ENCODE peak calls at places on chromosomes 7 and 10, in four cellular contexts. C is BJ, S is astrocyte of the spinal cord, V is dorsolateral prefrontal cortex. U is an unnamed sample.

GRCh38 chr7:114952296-114952695 is 30.4 kb downstream of the MDFIC start:
- DNase-seq in C (no peak), V (no peak), S (no peak), U (no peak)

GRCh38 chr7:130069978-130070899 is at the start of gene KLHDC10:
- DNase-seq in C (peak; percentile 93), S (peak; percentile 99), V (peak; percentile 98), U (peak; percentile 98)

GRCh38 chr10:96448021-96448457 is 65.7 kb downstream of the TLL2 start:
- DNase-seq in V (no peak), C (no peak), S (peak; percentile 27), U (no peak)

GRCh38 chr7:30920584-30921539 is 9.2 kb downstream of the AQP1 start:
- DNase-seq in V (no peak), C (no peak), S (peak; percentile 50), U (peak; percentile 44)

GRCh38 chr10:88041243-88042161 is 178.1 kb downstream of the PTEN start:
- DNase-seq in V (no peak), S (no peak), C (no peak), U (peak; percentile 6)

GRCh38 chr10:98012654-98013053 is 17.8 kb downstream of the CRTAC1 start:
- DNase-seq in C (no peak), S (no peak), V (no peak), U (no peak)

GRCh38 chr7:124328774-124329173 is 295.9 kb upstream of the TMEM229A start:
- DNase-seq in C (no peak), V (no peak), S (no peak), U (no peak)

GRCh38 chr7:111765936-111766643 is 203.8 kb upstream of the IMMP2L start:
- DNase-seq in C (no peak), S (peak; percentile 76), V (no peak), U (no peak)

GRCh38 chr10:110704070-110704469 is 59.9 kb downstream of the RBM20 start:
- DNase-seq in C (no peak), S (no peak), V (no peak), U (no peak)

GRCh38 chr10:111083222-111084095 is 6.6 kb downstream of the ADRA2A start:
- DNase-seq in C (no peak), V (no peak), S (no peak), U (no peak)

GRCh38 chr10:3393958-3394357 is 221.4 kb upstream of the PITRM1 start:
- DNase-seq in V (no peak), C (no peak), S (no peak), U (no peak)

GRCh38 chr7:4738711-4739527 is 36.5 kb upstream of the AP5Z1 start:
- DNase-seq in V (peak; percentile 30), C (no peak), S (peak; percentile 95), U (peak; percentile 75)

GRCh38 chr10:101137271-101137670 is 6.2 kb downstream of the TLX1 start:
- DNase-seq in C (no peak), S (no peak), V (no peak), U (no peak)

GRCh38 chr7:45682836-45683555 is 108.8 kb downstream of the ADCY1 start:
- DNase-seq in C (no peak), S (no peak), V (peak; percentile 63), U (no peak)

GRCh38 chr7:90167361-90167760 is 13.1 kb downstream of the STEAP1 start:
- DNase-seq in V (no peak), S (no peak), C (no peak), U (no peak)

GRCh38 chr10:77702166-77702565 is 64.6 kb upstream of the KCNMA1 start:
- DNase-seq in V (peak; percentile 58), C (peak; percentile 30), S (peak; percentile 92), U (peak; percentile 49)

GRCh38 chr10:97468162-97468561 is 22.2 kb downstream of the ZDHHC16 start:
- DNase-seq in V (no peak), S (no peak), C (no peak), U (no peak)

GRCh38 chr7:75695036-75695435 is 43.7 kb downstream of the HIP1 start:
- DNase-seq in C (no peak), S (no peak), V (no peak), U (no peak)

GRCh38 chr10:37675449-37675848 is 182.0 kb downstream of the ZNF248 start:
- DNase-seq in S (no peak), V (no peak), C (no peak), U (no peak)

GRCh38 chr10:34808789-34809745 is 6.0 kb downstream of the PARD3 start:
- DNase-seq in C (no peak), S (peak; percentile 54), V (peak; percentile 36), U (peak; percentile 59)
- H3K4me3 ChIP-seq in C (peak overlapping the region; percentile 31), S (peak overlapping the region; percentile 30), V (peak overlapping the region; percentile 49), U (no peak overlapping the region)

GRCh38 chr7:157689269-157690057 is 352.7 kb downstream of the DNAJB6 start:
- DNase-seq in C (no peak), S (no peak), V (no peak), U (no peak)
- H3K4me3 ChIP-seq in C (peak overlapping the region; percentile 44), S (peak overlapping the region; percentile 46), V (peak overlapping the region; percentile 68), U (no peak overlapping the region)

GRCh38 chr7:2220030-2220429 is 12.7 kb downstream of the MAD1L1 start:
- DNase-seq in C (no peak), V (no peak), S (no peak), U (no peak)
- H3K4me3 ChIP-seq in C (no peak overlapping the region), V (no peak overlapping the region), S (no peak overlapping the region), U (no peak overlapping the region)

GRCh38 chr10:103333934-103334520 is 16.9 kb downstream of the PCGF6 start:
- DNase-seq in C (no peak), V (no peak), S (peak; percentile 24), U (peak; percentile 17)
- H3K4me3 ChIP-seq in C (no peak overlapping the region), V (no peak overlapping the region), S (no peak overlapping the region), U (no peak overlapping the region)

GRCh38 chr7:22541789-22542188 is 41.8 kb upstream of the STEAP1B start:
- DNase-seq in S (no peak), C (no peak), V (no peak), U (no peak)

GRCh38 chr7:22545539-22545938 is 45.6 kb upstream of the STEAP1B start:
- DNase-seq in S (no peak), C (no peak), V (no peak), U (no peak)

GRCh38 chr7:22543169-22543568 is 43.2 kb upstream of the STEAP1B start:
- DNase-seq in C (no peak), V (no peak), S (no peak), U (no peak)

GRCh38 chr7:22544245-22544644 is 44.3 kb upstream of the STEAP1B start:
- DNase-seq in C (no peak), V (no peak), S (no peak), U (no peak)

DNA sequence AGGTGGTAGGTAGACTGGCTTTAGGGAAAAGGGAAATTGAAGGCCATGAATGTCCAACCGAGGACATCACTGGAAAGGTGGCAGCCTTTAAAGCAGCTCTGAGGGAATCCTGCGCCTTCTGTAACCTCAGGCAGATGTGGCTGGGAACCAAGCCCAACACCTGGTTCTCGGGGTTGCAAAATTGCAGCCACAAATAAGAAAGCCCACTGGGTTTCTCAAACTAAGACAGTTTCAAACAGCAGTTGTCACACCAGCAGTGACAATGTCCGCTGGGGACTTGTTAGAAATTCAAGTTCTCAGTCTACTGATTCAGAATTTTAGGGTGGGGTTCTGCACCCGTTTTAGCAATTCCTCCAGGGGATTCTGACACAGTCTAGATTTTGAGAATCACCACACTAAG is 42.7 kb upstream of the STEAP1B start:
- DNase-seq in V (no peak), C (no peak), S (no peak), U (no peak)
- H3K4me3 ChIP-seq in V (no peak overlapping the region), C (no peak overlapping the region), S (no peak overlapping the region), U (no peak overlapping the region)

GRCh38 chr7:108455833-108456677 is at the start of gene NRCAM:
- DNase-seq in V (peak; percentile 55), S (peak; percentile 35), C (no peak), U (peak; percentile 88)
- H3K4me3 ChIP-seq in V (peak within 1 kb of the TSS; percentile 84), S (peak within 1 kb of the TSS; percentile 45), C (peak within 1 kb of the TSS; percentile 36), U (peak within 1 kb of the TSS; percentile 83)

GRCh38 chr10:133161486-133162051 is 1.6 kb downstream of the KNDC1 start:
- DNase-seq in V (no peak), S (no peak), C (no peak), U (no peak)
- H3K4me3 ChIP-seq in V (peak overlapping the region; percentile 79), S (no peak overlapping the region), C (peak overlapping the region; percentile 72), U (peak overlapping the region; percentile 85)

GRCh38 chr7:100840470-100841100 is 11.9 kb upstream of the SLC12A9 start:
- DNase-seq in S (no peak), C (no peak), V (no peak), U (no peak)

GRCh38 chr7:100837099-100837836 is 9.9 kb upstream of the EPHB4 start:
- DNase-seq in V (peak; percentile 92), C (peak; percentile 44), S (peak; percentile 93), U (peak; percentile 95)

GRCh38 chr7:100839361-100839760 is 12.0 kb upstream of the EPHB4 start:
- DNase-seq in C (no peak), S (no peak), V (no peak), U (no peak)

GRCh38 chr7:100835903-100836811 is 8.8 kb upstream of the EPHB4 start:
- DNase-seq in C (no peak), S (no peak), V (no peak), U (peak; percentile 89)

DNA sequence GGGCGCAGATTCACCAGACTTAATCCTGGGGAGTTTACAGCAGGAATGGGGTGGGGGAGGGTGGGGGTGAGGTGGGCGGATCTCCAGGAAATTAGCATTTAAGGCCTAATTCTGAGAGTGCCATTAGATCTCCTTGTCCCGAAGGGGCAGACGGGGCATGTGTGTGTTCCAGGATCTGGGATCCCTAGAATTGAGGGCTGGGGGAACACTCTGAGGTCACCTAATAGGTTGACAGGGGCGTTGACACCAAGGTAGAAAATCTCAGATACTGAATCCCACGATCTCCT is 9.4 kb upstream of the EPHB4 start:
- DNase-seq in C (no peak), V (no peak), S (no peak), U (no peak)
- H3K4me3 ChIP-seq in C (peak overlapping the region; percentile 32), V (peak overlapping the region; percentile 70), S (peak overlapping the region; percentile 28), U (no peak overlapping the region)

DNA sequence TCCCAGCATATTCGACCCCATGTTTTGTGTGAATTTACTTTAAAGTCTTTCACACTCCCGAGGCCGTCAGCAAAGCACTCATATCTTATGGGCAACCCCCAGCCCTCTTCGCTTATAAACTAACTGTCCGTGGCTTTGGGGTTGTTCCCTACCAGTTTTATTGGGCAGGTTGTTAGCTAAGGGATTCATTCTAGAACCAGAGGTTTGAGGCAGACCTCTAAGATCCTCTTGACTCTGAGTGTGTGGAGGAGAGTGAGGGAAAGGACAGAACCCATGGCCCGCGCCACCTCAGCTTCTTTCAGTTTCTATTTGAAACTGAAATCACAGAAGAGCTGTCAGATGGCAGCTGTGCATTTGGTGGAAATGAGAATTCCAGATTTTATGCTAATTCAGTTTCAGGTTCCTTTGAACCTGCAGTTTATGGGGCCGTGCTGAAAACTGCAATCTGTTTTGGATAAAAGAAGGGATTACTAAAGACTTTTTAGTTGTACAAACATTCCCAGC is 450.0 kb upstream of the GALNT17 start:
- DNase-seq in V (no peak), S (no peak), C (no peak), U (no peak)
- H3K4me3 ChIP-seq in V (no peak overlapping the region), S (no peak overlapping the region), C (no peak overlapping the region), U (no peak overlapping the region)

GRCh38 chr10:80460399-80461207 is 6.5 kb downstream of the TSPAN14 start:
- DNase-seq in C (no peak), V (peak; percentile 79), S (peak; percentile 65), U (peak; percentile 83)
- H3K4me3 ChIP-seq in C (no peak overlapping the region), V (peak overlapping the region; percentile 26), S (no peak overlapping the region), U (no peak overlapping the region)